ENCODE peak calls at places on chromosomes 7 and 10, in four cellular contexts. D is T-helper 17 cell; U is activated naive CD4-positive, alpha-beta T cell; M is amniotic stem cell. V is an unnamed sample.

GRCh38 chr10:22551966-22552365 is 162.4 kb downstream of the PIP4K2A start:
- DNase-seq in D (no peak), U (no peak), M (no peak), V (no peak)

GRCh38 chr7:134546903-134547737 is 1.8 kb upstream of the AKR1B15 start:
- DNase-seq in U (peak), D (peak), M (peak), V (peak)

GRCh38 chr10:99979066-99979685 is 30.6 kb downstream of the DNMBP start:
- DNase-seq in U (no peak), M (no peak), D (no peak), V (no peak)

GRCh38 chr10:113202011-113202410 is 252.0 kb downstream of the TCF7L2 start:
- DNase-seq in M (no peak), D (no peak), U (no peak), V (no peak)

GRCh38 chr10:490891-491571 is 198.4 kb downstream of the DIP2C start:
- DNase-seq in D (no peak), M (no peak), U (no peak), V (no peak)

GRCh38 chr7:145276118-145276517 is 440.3 kb upstream of the TPK1 start:
- DNase-seq in U (no peak), M (no peak), D (no peak), V (no peak)

GRCh38 chr7:90425376-90425775 is 22.1 kb downstream of the CLDN12 start:
- DNase-seq in M (no peak), D (no peak), U (no peak), V (no peak)

GRCh38 chr7:142112086-142112485 is 568 bp downstream of the MGAM2 start:
- DNase-seq in U (no peak), M (no peak), D (no peak), V (no peak)

V was measured in effector memory CD4-positive, alpha-beta T cell.